ENCODE peak calls at places on chromosomes 2 and 18, in eight cellular contexts. One of them, this sample, is unnamed.

GRCh38 chr18:58454406-58455061 is 174.4 kb downstream of the ALPK2 start:
- DNase-seq in hepatocyte: no peak
- DNase-seq in left lung: no peak
- DNase-seq in heart right ventricle: no peak
- DNase-seq in AG10803: peak
- DNase-seq in mammary epithelial cell: peak
- DNase-seq in uterus: no peak
- DNase-seq in GM06990: no peak
- DNase-seq in this sample: no peak

GRCh38 chr2:43105586-43106562 is 120.5 kb downstream of the ZFP36L2 start:
- DNase-seq in uterus: peak
- DNase-seq in hepatocyte: peak
- DNase-seq in mammary epithelial cell: peak
- DNase-seq in AG10803: peak
- DNase-seq in GM06990: no peak
- DNase-seq in left lung: peak
- DNase-seq in heart right ventricle: peak
- DNase-seq in this sample: no peak

GRCh38 chr2:205563646-205564045 is 118.7 kb upstream of the NRP2 start:
- DNase-seq in heart right ventricle: peak
- DNase-seq in hepatocyte: no peak
- DNase-seq in AG10803: no peak
- DNase-seq in left lung: no peak
- DNase-seq in uterus: no peak
- DNase-seq in GM06990: no peak
- DNase-seq in mammary epithelial cell: no peak
- DNase-seq in this sample: no peak

GRCh38 chr18:64929026-64929425 is 780.1 kb upstream of the LINC00305 start:
- DNase-seq in GM06990: no peak
- DNase-seq in left lung: no peak
- DNase-seq in hepatocyte: no peak
- DNase-seq in AG10803: no peak
- DNase-seq in uterus: no peak
- DNase-seq in heart right ventricle: no peak
- DNase-seq in mammary epithelial cell: no peak
- DNase-seq in this sample: peak

GRCh38 chr18:58756148-58756547 is 84.9 kb downstream of the MALT1 start:
- DNase-seq in mammary epithelial cell: no peak
- DNase-seq in hepatocyte: no peak
- DNase-seq in AG10803: no peak
- DNase-seq in GM06990: peak
- DNase-seq in left lung: no peak
- DNase-seq in uterus: no peak
- DNase-seq in heart right ventricle: no peak
- DNase-seq in this sample: no peak

GRCh38 chr2:109264595-109265328 is 135.8 kb downstream of the SH3RF3 start:
- DNase-seq in hepatocyte: peak
- DNase-seq in GM06990: no peak
- DNase-seq in mammary epithelial cell: no peak
- DNase-seq in left lung: peak
- DNase-seq in AG10803: peak
- DNase-seq in heart right ventricle: no peak
- DNase-seq in uterus: peak
- DNase-seq in this sample: peak

GRCh38 chr2:239143858-239144712 is 256.7 kb downstream of the HDAC4 start:
- DNase-seq in hepatocyte: peak
- DNase-seq in uterus: peak
- DNase-seq in GM06990: peak
- DNase-seq in mammary epithelial cell: no peak
- DNase-seq in AG10803: peak
- DNase-seq in left lung: no peak
- DNase-seq in heart right ventricle: no peak
- DNase-seq in this sample: peak

GRCh38 chr18:52190630-52191029 is 149.4 kb upstream of the DCC start:
- DNase-seq in uterus: no peak
- DNase-seq in hepatocyte: no peak
- DNase-seq in left lung: no peak
- DNase-seq in GM06990: no peak
- DNase-seq in mammary epithelial cell: no peak
- DNase-seq in AG10803: no peak
- DNase-seq in heart right ventricle: no peak
- DNase-seq in this sample: no peak

GRCh38 chr2:37283207-37283606 is 41.4 kb downstream of the PRKD3 start:
- DNase-seq in left lung: no peak
- DNase-seq in AG10803: peak
- DNase-seq in GM06990: no peak
- DNase-seq in mammary epithelial cell: peak
- DNase-seq in heart right ventricle: no peak
- DNase-seq in hepatocyte: no peak
- DNase-seq in uterus: no peak
- DNase-seq in this sample: peak

GRCh38 chr2:27233341-27233740 is 16.2 kb downstream of the CAD start:
- DNase-seq in GM06990: no peak
- DNase-seq in uterus: no peak
- DNase-seq in left lung: no peak
- DNase-seq in mammary epithelial cell: no peak
- DNase-seq in AG10803: no peak
- DNase-seq in hepatocyte: no peak
- DNase-seq in heart right ventricle: no peak
- DNase-seq in this sample: no peak

GRCh38 chr2:31693882-31694281 is 113.1 kb upstream of the SRD5A2 start:
- DNase-seq in GM06990: no peak
- DNase-seq in left lung: no peak
- DNase-seq in hepatocyte: no peak
- DNase-seq in heart right ventricle: no peak
- DNase-seq in mammary epithelial cell: no peak
- DNase-seq in uterus: no peak
- DNase-seq in AG10803: no peak
- DNase-seq in this sample: peak

GRCh38 chr2:31696068-31696467 is 115.3 kb upstream of the SRD5A2 start:
- DNase-seq in uterus: no peak
- DNase-seq in left lung: no peak
- DNase-seq in mammary epithelial cell: peak
- DNase-seq in hepatocyte: no peak
- DNase-seq in AG10803: no peak
- DNase-seq in GM06990: no peak
- DNase-seq in heart right ventricle: no peak
- DNase-seq in this sample: no peak

GRCh38 chr2:31694444-31694843 is 113.7 kb upstream of the SRD5A2 start:
- DNase-seq in heart right ventricle: no peak
- DNase-seq in hepatocyte: no peak
- DNase-seq in mammary epithelial cell: peak
- DNase-seq in uterus: no peak
- DNase-seq in AG10803: no peak
- DNase-seq in left lung: no peak
- DNase-seq in GM06990: no peak
- DNase-seq in this sample: no peak
- H3K4me3 ChIP-seq in heart right ventricle: no peak
- H3K4me3 ChIP-seq in hepatocyte: no peak
- H3K4me3 ChIP-seq in mammary epithelial cell: no peak
- H3K4me3 ChIP-seq in uterus: no peak
- H3K4me3 ChIP-seq in AG10803: no peak
- H3K4me3 ChIP-seq in left lung: no peak
- H3K4me3 ChIP-seq in GM06990: no peak
- H3K4me3 ChIP-seq in this sample: no peak

GRCh38 chr2:44789446-44789845 is 152.1 kb upstream of the SIX3 start:
- DNase-seq in GM06990: no peak
- DNase-seq in left lung: no peak
- DNase-seq in AG10803: no peak
- DNase-seq in uterus: no peak
- DNase-seq in hepatocyte: no peak
- DNase-seq in mammary epithelial cell: no peak
- DNase-seq in heart right ventricle: no peak
- DNase-seq in this sample: no peak

GRCh38 chr2:44786818-44787214 is 154.7 kb upstream of the SIX3 start:
- DNase-seq in heart right ventricle: no peak
- DNase-seq in mammary epithelial cell: no peak
- DNase-seq in left lung: no peak
- DNase-seq in uterus: no peak
- DNase-seq in AG10803: no peak
- DNase-seq in GM06990: no peak
- DNase-seq in hepatocyte: no peak
- DNase-seq in this sample: no peak

GRCh38 chr2:44787663-44788062 is 153.8 kb upstream of the SIX3 start:
- DNase-seq in heart right ventricle: no peak
- DNase-seq in GM06990: no peak
- DNase-seq in left lung: no peak
- DNase-seq in hepatocyte: no peak
- DNase-seq in uterus: no peak
- DNase-seq in mammary epithelial cell: no peak
- DNase-seq in AG10803: no peak
- DNase-seq in this sample: no peak

GRCh38 chr2:44786045-44786817 is 155.3 kb upstream of the SIX3 start:
- DNase-seq in mammary epithelial cell: no peak
- DNase-seq in AG10803: no peak
- DNase-seq in uterus: no peak
- DNase-seq in heart right ventricle: no peak
- DNase-seq in left lung: no peak
- DNase-seq in hepatocyte: no peak
- DNase-seq in GM06990: no peak
- DNase-seq in this sample: no peak

GRCh38 chr2:44785433-44785832 is 156.1 kb upstream of the SIX3 start:
- DNase-seq in mammary epithelial cell: no peak
- DNase-seq in hepatocyte: no peak
- DNase-seq in left lung: no peak
- DNase-seq in GM06990: no peak
- DNase-seq in AG10803: no peak
- DNase-seq in uterus: no peak
- DNase-seq in heart right ventricle: no peak
- DNase-seq in this sample: no peak
- H3K4me3 ChIP-seq in mammary epithelial cell: no peak
- H3K4me3 ChIP-seq in hepatocyte: no peak
- H3K4me3 ChIP-seq in left lung: no peak
- H3K4me3 ChIP-seq in GM06990: no peak
- H3K4me3 ChIP-seq in AG10803: no peak
- H3K4me3 ChIP-seq in uterus: no peak
- H3K4me3 ChIP-seq in heart right ventricle: no peak
- H3K4me3 ChIP-seq in this sample: no peak

DNA sequence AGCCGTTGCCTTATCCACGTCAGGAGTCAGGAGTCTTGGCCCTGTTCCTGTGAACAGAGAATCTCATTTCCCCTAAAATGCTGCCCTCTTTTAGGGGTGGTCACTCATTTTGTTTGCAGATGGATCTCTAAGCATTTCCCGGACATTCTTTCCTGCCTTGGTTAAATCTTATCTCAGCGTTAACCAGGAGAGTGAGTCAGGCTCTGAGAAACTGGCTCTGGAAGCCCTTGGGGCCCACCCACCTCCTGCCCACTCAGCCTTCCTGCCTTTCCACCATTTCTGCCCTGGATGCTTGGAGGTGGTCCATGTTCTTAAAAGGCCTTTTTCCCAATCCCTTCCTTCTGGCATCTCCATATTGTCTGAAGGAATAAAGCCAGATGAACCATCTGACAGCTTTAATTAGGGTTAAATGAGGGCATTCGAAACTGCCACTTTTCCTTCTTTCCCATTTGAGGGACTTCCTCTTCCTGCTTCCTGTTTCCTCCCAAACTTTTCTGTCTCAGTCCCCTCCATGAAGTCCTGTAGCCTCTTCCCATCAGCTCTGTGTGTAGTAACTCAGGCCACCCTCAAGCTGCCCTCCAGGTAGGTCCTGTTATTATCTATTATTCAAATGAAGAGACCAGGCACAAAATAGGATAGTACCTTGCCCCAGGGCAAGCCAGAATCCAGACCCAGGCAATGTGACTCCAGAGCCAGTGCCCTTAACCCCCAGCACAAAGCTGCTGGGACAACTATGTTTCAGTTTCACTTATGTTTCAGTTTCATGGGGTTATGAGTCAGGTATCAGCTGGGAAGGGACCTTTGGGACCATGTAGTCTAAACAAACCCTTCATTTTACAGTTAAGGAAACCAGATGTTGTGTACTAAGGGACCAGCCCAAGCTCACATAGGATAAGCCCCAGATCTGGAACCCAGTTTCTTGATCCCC is 9.7 kb downstream of the HK2 start:
- DNase-seq in GM06990: no peak
- DNase-seq in uterus: no peak
- DNase-seq in left lung: no peak
- DNase-seq in heart right ventricle: no peak
- DNase-seq in hepatocyte: peak
- DNase-seq in AG10803: peak
- DNase-seq in mammary epithelial cell: peak
- DNase-seq in this sample: peak
- H3K4me3 ChIP-seq in GM06990: no peak
- H3K4me3 ChIP-seq in uterus: no peak
- H3K4me3 ChIP-seq in left lung: no peak
- H3K4me3 ChIP-seq in heart right ventricle: no peak
- H3K4me3 ChIP-seq in hepatocyte: no peak
- H3K4me3 ChIP-seq in AG10803: no peak
- H3K4me3 ChIP-seq in mammary epithelial cell: no peak
- H3K4me3 ChIP-seq in this sample: no peak

GRCh38 chr18:79572093-79572780 is 107.4 kb upstream of the CTDP1 start:
- DNase-seq in uterus: no peak
- DNase-seq in GM06990: no peak
- DNase-seq in hepatocyte: no peak
- DNase-seq in left lung: no peak
- DNase-seq in AG10803: no peak
- DNase-seq in mammary epithelial cell: no peak
- DNase-seq in heart right ventricle: no peak
- DNase-seq in this sample: no peak

GRCh38 chr18:79575891-79576685 is 103.5 kb upstream of the CTDP1 start:
- DNase-seq in uterus: peak
- DNase-seq in GM06990: no peak
- DNase-seq in AG10803: peak
- DNase-seq in hepatocyte: peak
- DNase-seq in heart right ventricle: peak
- DNase-seq in mammary epithelial cell: no peak
- DNase-seq in left lung: peak
- DNase-seq in this sample: peak

GRCh38 chr18:79574938-79575525 is 104.6 kb upstream of the CTDP1 start:
- DNase-seq in AG10803: no peak
- DNase-seq in left lung: peak
- DNase-seq in hepatocyte: no peak
- DNase-seq in heart right ventricle: no peak
- DNase-seq in GM06990: no peak
- DNase-seq in uterus: peak
- DNase-seq in mammary epithelial cell: no peak
- DNase-seq in this sample: no peak

GRCh38 chr18:79572848-79573451 is 106.7 kb upstream of the CTDP1 start:
- DNase-seq in mammary epithelial cell: no peak
- DNase-seq in left lung: no peak
- DNase-seq in GM06990: no peak
- DNase-seq in AG10803: no peak
- DNase-seq in uterus: no peak
- DNase-seq in hepatocyte: no peak
- DNase-seq in heart right ventricle: no peak
- DNase-seq in this sample: no peak

DNA sequence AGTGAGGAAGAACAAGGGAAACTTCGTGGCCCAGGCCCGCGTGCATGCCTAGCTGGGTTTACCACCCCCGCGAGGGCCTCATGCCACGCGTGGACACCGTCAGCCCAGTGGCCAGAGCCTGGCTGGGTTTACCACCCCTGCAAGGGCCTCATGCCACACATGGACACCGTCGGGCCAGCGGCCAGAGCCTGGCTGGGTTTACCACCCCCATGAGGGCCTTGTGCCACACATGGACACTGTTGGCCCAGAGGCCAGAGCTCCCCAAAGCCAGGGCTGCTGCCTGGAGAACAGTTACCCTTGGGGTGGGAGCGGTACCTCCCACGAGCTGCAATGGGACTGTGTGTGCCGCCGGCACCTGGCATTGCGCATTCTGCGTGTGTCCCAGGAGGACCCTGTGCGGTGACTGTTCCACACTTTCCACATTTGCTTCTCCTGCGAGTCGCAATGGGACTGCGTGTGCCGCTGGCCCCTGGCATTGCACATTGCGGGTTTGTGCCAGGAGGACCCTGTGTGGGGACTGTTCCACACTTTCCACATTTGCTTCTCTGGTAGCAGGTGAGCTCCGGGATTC is 105.6 kb upstream of the CTDP1 start:
- DNase-seq in left lung: peak
- DNase-seq in mammary epithelial cell: no peak
- DNase-seq in GM06990: no peak
- DNase-seq in hepatocyte: no peak
- DNase-seq in uterus: peak
- DNase-seq in AG10803: no peak
- DNase-seq in heart right ventricle: no peak
- DNase-seq in this sample: no peak
- H3K4me3 ChIP-seq in left lung: no peak
- H3K4me3 ChIP-seq in mammary epithelial cell: no peak
- H3K4me3 ChIP-seq in GM06990: no peak
- H3K4me3 ChIP-seq in hepatocyte: no peak
- H3K4me3 ChIP-seq in uterus: no peak
- H3K4me3 ChIP-seq in AG10803: no peak
- H3K4me3 ChIP-seq in heart right ventricle: no peak
- H3K4me3 ChIP-seq in this sample: no peak

This sample was measured in astrocyte of the spinal cord.